ENCODE peak calls at places on chromosomes 7 and 10, in six cellular contexts. J is adrenal gland, O is HCT116, L is AG04449, D is IMR-90, R is GM12865. K is an unnamed sample.

GRCh38 chr10:132168571-132169030 is 18.1 kb upstream of the DPYSL4 start:
- DNase-seq in J (no peak), O (no peak), L (no peak), D (no peak), R (no peak), K (no peak)

GRCh38 chr7:96526492-96526891 is 183.2 kb downstream of the SEM1 start:
- DNase-seq in J (no peak), O (no peak), L (no peak), D (no peak), R (no peak), K (no peak)

GRCh38 chr7:91945476-91945875 is 4.8 kb downstream of the AKAP9 start:
- DNase-seq in J (no peak), O (no peak), L (peak), D (peak), R (no peak), K (peak)

GRCh38 chr10:30671011-30671616 is 41.6 kb upstream of the LYZL2 start:
- DNase-seq in J (peak), O (peak), L (peak), D (peak), R (peak), K (peak)

GRCh38 chr7:153087498-153087897 is 327.9 kb downstream of the ACTR3B start:
- DNase-seq in J (no peak), O (no peak), L (no peak), D (no peak), R (no peak), K (no peak)

GRCh38 chr7:2074694-2075093 is 158.1 kb downstream of the MAD1L1 start:
- DNase-seq in J (no peak), O (no peak), L (no peak), D (no peak), R (no peak), K (no peak)

GRCh38 chr10:6033954-6034353 is 28.2 kb downstream of the IL2RA start:
- DNase-seq in J (no peak), O (no peak), L (no peak), D (no peak), R (no peak), K (no peak)

GRCh38 chr10:69791812-69792211 is 9.9 kb upstream of the COL13A1 start:
- DNase-seq in J (no peak), O (no peak), L (no peak), D (no peak), R (no peak), K (no peak)

GRCh38 chr10:91340613-91341362 is 69.4 kb upstream of the HECTD2 start:
- DNase-seq in J (no peak), O (no peak), L (peak), D (peak), R (no peak), K (peak)

GRCh38 chr10:132519382-132520146 is 18.0 kb upstream of the INPP5A start:
- DNase-seq in J (peak), O (no peak), L (no peak), D (no peak), R (no peak), K (no peak)

GRCh38 chr10:110634527-110635209 is 9.5 kb upstream of the RBM20 start:
- DNase-seq in J (no peak), O (no peak), L (no peak), D (no peak), R (no peak), K (peak)

GRCh38 chr7:7424151-7424873 is 111.4 kb downstream of the COL28A1 start:
- DNase-seq in J (peak), O (peak), L (no peak), D (peak), R (peak), K (peak)

GRCh38 chr10:34584164-34584563 is 230.9 kb downstream of the PARD3 start:
- DNase-seq in J (no peak), O (no peak), L (peak), D (peak), R (no peak), K (peak)

GRCh38 chr7:51186531-51186930 is 130.1 kb downstream of the COBL start:
- DNase-seq in J (no peak), O (no peak), L (no peak), D (peak), R (no peak), K (peak)

GRCh38 chr7:55074008-55074499 is 55.2 kb downstream of the EGFR start:
- DNase-seq in J (no peak), O (peak), L (no peak), D (peak), R (peak), K (peak)

GRCh38 chr7:23472046-23472445 is 1.8 kb upstream of the IGF2BP3 start:
- DNase-seq in J (no peak), O (no peak), L (no peak), D (no peak), R (peak), K (no peak)

GRCh38 chr7:93392984-93393383 is 160.8 kb downstream of the VPS50 start:
- DNase-seq in J (no peak), O (no peak), L (no peak), D (no peak), R (no peak), K (no peak)

GRCh38 chr10:119313645-119314044 is 106.3 kb downstream of the GRK5 start:
- DNase-seq in J (no peak), O (no peak), L (no peak), D (no peak), R (peak), K (no peak)

GRCh38 chr7:133431134-133431711 is 178.3 kb downstream of the EXOC4 start:
- DNase-seq in J (no peak), O (no peak), L (no peak), D (no peak), R (no peak), K (peak)
- H3K4me3 ChIP-seq in J (no peak), O (no peak), L (no peak), D (no peak), R (no peak), K (no peak)

DNA sequence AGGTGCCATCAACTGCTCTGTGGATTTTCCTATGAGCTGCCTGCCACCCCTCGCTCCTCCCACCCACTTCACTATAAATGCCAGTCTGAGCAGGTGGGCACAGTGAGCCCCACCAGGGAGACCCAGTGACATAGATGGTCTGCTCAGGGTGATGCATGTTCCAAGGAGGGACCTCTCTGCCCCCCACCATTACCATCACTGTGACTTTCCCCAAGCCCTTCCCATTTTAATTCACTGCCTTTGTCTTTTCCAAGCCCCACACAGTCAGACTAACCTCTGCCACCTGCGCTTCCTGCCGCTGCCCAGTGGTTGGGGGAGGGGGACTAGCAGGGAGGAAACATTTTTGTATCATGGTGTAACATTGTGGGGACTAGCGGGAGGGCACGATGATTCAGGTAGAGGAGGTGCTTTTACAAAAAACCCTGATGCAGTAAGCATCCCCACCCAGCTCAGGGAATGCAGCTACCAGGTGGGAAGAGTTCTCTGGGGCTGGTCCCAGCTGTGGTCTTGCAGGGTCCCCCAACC is 24.6 kb downstream of the PRSS2 start:
- DNase-seq in J (no peak), O (no peak), L (no peak), D (no peak), R (no peak), K (peak)
- H3K4me3 ChIP-seq in J (no peak), O (no peak), L (no peak), D (no peak), R (no peak), K (no peak)

GRCh38 chr10:44056206-44056605 is 328.7 kb downstream of the CXCL12 start:
- DNase-seq in J (no peak), O (no peak), L (no peak), D (no peak), R (no peak), K (no peak)
- H3K4me3 ChIP-seq in J (no peak), O (no peak), L (no peak), D (no peak), R (no peak), K (no peak)

GRCh38 chr7:140358024-140358770 is 40.1 kb downstream of the SLC37A3 start:
- DNase-seq in J (no peak), O (no peak), L (no peak), D (no peak), R (no peak), K (no peak)
- H3K4me3 ChIP-seq in J (no peak), O (no peak), L (no peak), D (no peak), R (no peak), K (no peak)

DNA sequence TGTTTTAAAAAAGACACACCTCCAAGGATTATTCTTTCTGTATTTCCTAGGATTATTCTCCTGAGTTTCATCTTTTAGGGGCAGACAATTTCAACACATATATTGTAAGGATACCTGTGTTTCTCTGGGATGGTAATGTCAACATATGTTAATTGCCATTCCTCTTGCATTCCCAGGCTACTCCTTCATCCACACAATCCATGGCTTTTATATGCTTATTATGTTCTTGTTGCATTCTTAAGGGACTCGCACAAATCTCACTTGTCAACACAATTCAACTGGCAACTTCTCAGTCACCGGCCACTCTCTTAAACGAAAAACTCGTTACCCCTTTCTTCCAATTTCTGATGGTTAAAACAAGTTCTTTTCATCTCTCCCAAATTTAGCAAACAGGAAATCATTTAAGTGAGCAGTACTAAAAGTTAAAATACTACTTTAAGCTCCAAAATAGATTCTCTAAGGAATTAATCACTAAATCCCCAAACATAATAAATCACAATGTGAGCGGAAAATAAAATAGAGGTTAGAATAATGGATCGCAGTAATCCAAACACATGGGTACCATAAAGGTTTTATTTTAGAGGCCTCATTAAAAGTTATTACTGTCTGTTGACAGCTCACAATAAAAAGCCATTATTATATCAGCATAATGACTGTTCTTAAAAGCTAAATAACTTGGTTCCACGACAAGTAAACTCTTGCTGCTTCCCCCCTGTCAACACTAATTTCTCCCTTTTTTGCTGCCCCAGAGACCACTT is 223.2 kb downstream of the ELMO1 start:
- DNase-seq in J (no peak), O (no peak), L (no peak), D (no peak), R (no peak), K (no peak)
- H3K4me3 ChIP-seq in J (no peak), O (no peak), L (no peak), D (no peak), R (no peak), K (no peak)

GRCh38 chr10:26829810-26830515 is 30.8 kb downstream of the ABI1 start:
- DNase-seq in J (no peak), O (no peak), L (no peak), D (no peak), R (no peak), K (no peak)
- H3K4me3 ChIP-seq in J (no peak), O (no peak), L (no peak), D (no peak), R (no peak), K (no peak)

DNA sequence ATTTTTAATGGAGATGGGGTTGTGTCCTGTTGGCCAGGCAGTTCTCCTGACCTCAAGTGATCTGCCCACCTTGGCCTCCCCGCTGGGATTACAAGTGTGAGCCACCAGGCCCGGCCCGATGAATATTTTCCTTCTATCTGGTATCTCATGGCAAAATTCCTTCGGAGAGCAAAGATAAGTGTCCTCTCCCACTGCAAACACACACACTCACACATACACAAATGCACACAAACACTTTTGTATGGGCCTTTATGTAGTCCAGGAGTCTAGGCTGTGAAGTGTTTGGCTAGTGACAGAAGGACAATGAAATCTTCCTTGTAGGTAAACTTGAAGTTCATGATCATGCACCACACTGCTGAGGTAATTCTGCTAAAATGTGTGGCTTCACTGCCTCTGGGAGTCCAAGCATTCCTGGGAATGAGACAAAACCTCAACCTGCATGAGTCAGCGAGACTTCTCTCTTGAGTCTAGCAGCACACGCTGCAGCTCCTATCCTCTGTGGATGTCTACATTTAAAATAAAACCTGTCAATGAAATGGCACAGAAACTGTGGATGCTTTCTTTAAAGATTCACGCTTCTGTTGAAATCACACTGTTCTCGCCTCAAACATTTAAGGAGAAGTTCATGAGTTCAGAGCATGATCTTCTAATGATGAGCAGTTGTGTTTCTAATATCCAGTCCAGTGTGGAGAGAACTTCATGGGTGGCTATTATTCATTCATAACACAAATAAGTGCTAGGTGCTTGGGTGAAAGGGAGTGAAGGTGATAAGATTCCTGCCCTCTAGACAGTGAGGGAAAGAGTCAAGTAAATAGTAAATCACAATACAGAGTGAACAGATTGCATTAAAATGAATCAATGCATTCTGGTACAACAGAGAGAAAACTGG is 96.5 kb downstream of the NRP1 start:
- DNase-seq in J (no peak), O (peak), L (peak), D (peak), R (no peak), K (peak)
- H3K4me3 ChIP-seq in J (no peak), O (peak), L (no peak), D (no peak), R (no peak), K (no peak)

GRCh38 chr7:158525648-158526484 is 61.8 kb downstream of the PTPRN2 start:
- DNase-seq in J (no peak), O (no peak), L (no peak), D (no peak), R (no peak), K (no peak)
- H3K4me3 ChIP-seq in J (no peak), O (no peak), L (no peak), D (no peak), R (no peak), K (no peak)

DNA sequence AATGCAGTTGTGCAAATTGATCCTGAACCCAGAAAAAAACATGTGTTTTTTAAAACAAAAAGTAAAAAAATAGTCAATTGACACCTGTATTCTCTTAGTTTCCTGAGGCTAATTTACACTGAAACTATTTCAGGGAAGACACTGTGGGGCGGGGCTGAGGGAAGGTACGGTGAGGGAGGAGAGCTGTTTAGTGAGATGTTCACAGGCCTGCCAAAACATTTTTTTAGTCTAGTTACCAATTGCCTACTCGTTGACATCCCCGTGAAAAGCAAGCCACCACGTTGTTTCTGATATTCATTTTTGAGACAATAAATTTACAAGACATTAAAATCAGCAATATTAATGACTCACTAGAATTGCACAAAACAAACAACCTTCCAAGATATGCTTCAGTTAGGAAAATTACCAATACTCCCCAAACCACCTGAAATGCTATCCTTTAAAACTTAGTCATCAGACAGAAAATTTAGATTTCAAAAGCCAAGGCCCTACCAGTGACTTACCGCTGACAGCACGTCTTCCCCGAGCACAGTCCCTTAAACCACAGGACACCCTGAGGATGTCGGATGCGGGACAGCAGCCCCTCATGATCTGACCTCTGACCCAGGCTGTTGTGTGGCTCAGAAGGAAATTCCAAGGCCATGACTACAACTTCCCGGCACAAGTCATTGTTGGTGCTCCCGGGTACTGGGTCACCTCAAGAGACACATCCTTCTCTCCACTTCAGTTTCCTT is 279.2 kb downstream of the PRPF18 start:
- DNase-seq in J (no peak), O (peak), L (no peak), D (peak), R (no peak), K (peak)
- H3K4me3 ChIP-seq in J (no peak), O (peak), L (no peak), D (no peak), R (no peak), K (no peak)

DNA sequence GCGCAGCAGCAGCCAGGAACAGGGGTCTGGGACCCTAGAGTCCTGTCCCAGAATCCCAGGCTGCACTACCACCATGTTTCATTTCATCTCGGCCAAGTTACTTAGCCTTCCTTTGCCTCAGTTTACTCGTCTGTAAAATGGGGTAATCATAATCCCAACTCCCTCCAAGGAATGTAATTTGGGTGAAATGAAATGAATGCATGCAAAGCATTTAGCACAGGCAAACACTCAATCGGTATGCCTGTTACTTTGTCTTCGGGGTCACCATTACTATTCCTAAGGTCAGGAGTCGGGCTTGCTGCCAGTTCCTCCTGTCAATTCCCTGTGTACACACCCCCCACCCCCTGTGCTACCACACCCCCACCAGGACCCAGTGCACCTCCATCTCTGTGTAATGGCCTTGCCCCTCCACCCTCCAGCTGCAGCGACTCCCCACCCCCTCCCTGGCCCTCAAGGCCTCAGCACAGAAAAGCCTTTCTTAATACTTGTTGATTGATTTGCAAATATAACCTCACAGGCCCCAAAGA is 1.7 kb downstream of the TNS3 start:
- DNase-seq in J (no peak), O (no peak), L (no peak), D (peak), R (no peak), K (no peak)
- H3K4me3 ChIP-seq in J (no peak), O (no peak), L (peak), D (peak), R (no peak), K (peak)